ENCODE peak calls at places on chromosomes 16 and 17, in four cellular contexts. One of them, this sample, is unnamed.

GRCh38 chr17:41624208-41625101 is at the start of gene KRT17:
- DNase-seq in K562: peak; percentile 63
- DNase-seq in H1: no peak
- DNase-seq in HepG2: no peak
- DNase-seq in this sample: no peak

GRCh38 chr17:74367206-74367605 is at the start of gene GPR142:
- DNase-seq in K562: no peak
- DNase-seq in HepG2: no peak
- DNase-seq in H1: no peak
- DNase-seq in this sample: no peak

GRCh38 chr16:75559564-75560372 is 3.7 kb upstream of the TMEM231 start:
- DNase-seq in K562: no peak
- DNase-seq in HepG2: no peak
- DNase-seq in H1: no peak
- DNase-seq in this sample: no peak

GRCh38 chr16:24198807-24199533 is 57.2 kb upstream of the CACNG3 start:
- DNase-seq in H1: no peak
- DNase-seq in K562: no peak
- DNase-seq in HepG2: no peak
- DNase-seq in this sample: no peak

GRCh38 chr17:57523926-57524634 is 221.0 kb downstream of the CCDC182 start:
- DNase-seq in K562: no peak
- DNase-seq in H1: no peak
- DNase-seq in HepG2: no peak
- DNase-seq in this sample: peak; percentile 91

GRCh38 chr17:80396680-80397387 is 18.1 kb upstream of the ENDOV start:
- DNase-seq in K562: no peak
- DNase-seq in HepG2: no peak
- DNase-seq in H1: no peak
- DNase-seq in this sample: no peak

GRCh38 chr17:81928497-81929252 is 1.1 kb upstream of the MAFG start:
- DNase-seq in K562: no peak
- DNase-seq in HepG2: no peak
- DNase-seq in H1: no peak
- DNase-seq in this sample: no peak

GRCh38 chr17:14793237-14793636 is 471.9 kb downstream of the PMP22 start:
- DNase-seq in HepG2: no peak
- DNase-seq in H1: no peak
- DNase-seq in K562: no peak
- DNase-seq in this sample: no peak

GRCh38 chr17:15453782-15454181 is 13.6 kb downstream of the CDRT4 start:
- DNase-seq in K562: no peak
- DNase-seq in H1: no peak
- DNase-seq in HepG2: no peak
- DNase-seq in this sample: no peak

GRCh38 chr16:52851211-52851740 is 201.4 kb downstream of the CHD9NB start:
- DNase-seq in H1: no peak
- DNase-seq in HepG2: no peak
- DNase-seq in K562: no peak
- DNase-seq in this sample: no peak

GRCh38 chr17:17176341-17176740 is 29.8 kb downstream of the PLD6 start:
- DNase-seq in HepG2: no peak
- DNase-seq in H1: no peak
- DNase-seq in K562: no peak
- DNase-seq in this sample: no peak

GRCh38 chr17:78571329-78571728 is 5.9 kb downstream of the DNAH17 start:
- DNase-seq in H1: no peak
- DNase-seq in K562: no peak
- DNase-seq in HepG2: no peak
- DNase-seq in this sample: no peak

GRCh38 chr16:53509906-53510703 is 7.1 kb upstream of the AKTIP start:
- DNase-seq in K562: peak; percentile 77
- DNase-seq in H1: no peak
- DNase-seq in HepG2: peak; percentile 67
- DNase-seq in this sample: peak; percentile 58

GRCh38 chr17:76131692-76132573 is 9.1 kb downstream of the FOXJ1 start:
- DNase-seq in H1: no peak
- DNase-seq in HepG2: peak; percentile 71
- DNase-seq in K562: no peak
- DNase-seq in this sample: no peak

GRCh38 chr17:67311551-67311950 is 54.8 kb downstream of the PSMD12 start:
- DNase-seq in K562: no peak
- DNase-seq in HepG2: no peak
- DNase-seq in H1: no peak
- DNase-seq in this sample: no peak

GRCh38 chr17:67312265-67312664 is 54.1 kb downstream of the PSMD12 start:
- DNase-seq in H1: no peak
- DNase-seq in HepG2: no peak
- DNase-seq in K562: no peak
- DNase-seq in this sample: no peak

GRCh38 chr17:67316776-67317175 is 49.6 kb downstream of the PSMD12 start:
- DNase-seq in H1: no peak
- DNase-seq in HepG2: no peak
- DNase-seq in K562: no peak
- DNase-seq in this sample: no peak

GRCh38 chr17:67310406-67310805 is 56.0 kb downstream of the PSMD12 start:
- DNase-seq in K562: no peak
- DNase-seq in HepG2: no peak
- DNase-seq in H1: no peak
- DNase-seq in this sample: no peak

DNA sequence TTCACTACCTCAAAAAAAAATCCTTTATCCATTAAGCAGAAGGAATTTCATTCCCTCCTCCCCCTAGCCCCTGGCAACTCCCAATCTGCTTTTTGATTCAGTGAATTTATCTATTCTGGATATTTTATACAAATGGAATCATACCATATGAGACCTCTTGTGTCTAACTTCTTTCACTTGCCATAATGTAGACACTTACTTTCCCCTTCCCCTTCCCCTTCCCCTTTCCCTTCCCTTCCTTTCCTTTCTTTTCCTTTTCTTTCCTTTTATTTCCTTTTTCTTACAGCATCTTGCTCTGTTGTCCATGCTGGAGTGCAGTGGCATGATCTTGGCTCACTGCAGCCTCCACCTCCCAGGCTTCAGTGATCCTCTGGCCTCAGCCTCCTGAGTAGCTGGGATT is 50.5 kb downstream of the PSMD12 start:
- DNase-seq in K562: no peak
- DNase-seq in HepG2: no peak
- DNase-seq in H1: no peak
- DNase-seq in this sample: no peak
- TF ChIP-seq PHF8 in K562: no peak
- TF ChIP-seq PHF8 in HepG2: no peak
- TF ChIP-seq PHF8 in H1: no peak
- TF ChIP-seq PHF8 in this sample: no peak

GRCh38 chr17:68197091-68197996 is 50.5 kb upstream of the AMZ2 start:
- DNase-seq in K562: peak; percentile 41
- DNase-seq in H1: no peak
- DNase-seq in HepG2: no peak
- DNase-seq in this sample: peak; percentile 47
- TF ChIP-seq PHF8 in K562: no peak
- TF ChIP-seq PHF8 in H1: no peak
- TF ChIP-seq PHF8 in HepG2: no peak
- TF ChIP-seq PHF8 in this sample: no peak

GRCh38 chr16:11742041-11742535 is 569 bp downstream of the TXNDC11 start:
- DNase-seq in K562: peak; percentile 70
- DNase-seq in HepG2: peak; percentile 32
- DNase-seq in H1: no peak
- DNase-seq in this sample: peak; percentile 39

GRCh38 chr16:11744075-11744470 is 1.4 kb upstream of the TXNDC11 start:
- DNase-seq in H1: no peak
- DNase-seq in K562: no peak
- DNase-seq in HepG2: no peak
- DNase-seq in this sample: no peak

GRCh38 chr16:11740567-11740966 is 2.1 kb downstream of the TXNDC11 start:
- DNase-seq in K562: no peak
- DNase-seq in HepG2: no peak
- DNase-seq in H1: no peak
- DNase-seq in this sample: no peak

GRCh38 chr16:11742536-11743307 is at the start of gene TXNDC11:
- DNase-seq in K562: peak; percentile 97
- DNase-seq in HepG2: peak; percentile 98
- DNase-seq in H1: peak; percentile 88
- DNase-seq in this sample: peak; percentile 99

GRCh38 chr16:11743308-11744074 is 834 bp upstream of the TXNDC11 start:
- DNase-seq in HepG2: peak; percentile 98
- DNase-seq in K562: no peak
- DNase-seq in H1: no peak
- DNase-seq in this sample: peak; percentile 38
- TF ChIP-seq PHF8 in HepG2: no peak
- TF ChIP-seq PHF8 in K562: no peak
- TF ChIP-seq PHF8 in H1: no peak
- TF ChIP-seq PHF8 in this sample: peak; percentile 10

GRCh38 chr17:37643829-37644228 is 583 bp upstream of the DDX52 start:
- DNase-seq in K562: no peak
- DNase-seq in H1: no peak
- DNase-seq in HepG2: no peak
- DNase-seq in this sample: peak; percentile 25
- TF ChIP-seq PHF8 in K562: no peak
- TF ChIP-seq PHF8 in H1: no peak
- TF ChIP-seq PHF8 in HepG2: no peak
- TF ChIP-seq PHF8 in this sample: no peak

GRCh38 chr17:7041607-7042506 is 2.0 kb downstream of the SLC16A11 start:
- DNase-seq in K562: no peak
- DNase-seq in H1: no peak
- DNase-seq in HepG2: no peak
- DNase-seq in this sample: no peak
- TF ChIP-seq PHF8 in K562: no peak
- TF ChIP-seq PHF8 in H1: no peak
- TF ChIP-seq PHF8 in HepG2: no peak
- TF ChIP-seq PHF8 in this sample: no peak

GRCh38 chr17:77473615-77474226 is 333.0 kb downstream of the SEC14L1 start:
- DNase-seq in H1: no peak
- DNase-seq in K562: no peak
- DNase-seq in HepG2: no peak
- DNase-seq in this sample: no peak
- TF ChIP-seq PHF8 in H1: no peak
- TF ChIP-seq PHF8 in K562: no peak
- TF ChIP-seq PHF8 in HepG2: no peak
- TF ChIP-seq PHF8 in this sample: no peak

DNA sequence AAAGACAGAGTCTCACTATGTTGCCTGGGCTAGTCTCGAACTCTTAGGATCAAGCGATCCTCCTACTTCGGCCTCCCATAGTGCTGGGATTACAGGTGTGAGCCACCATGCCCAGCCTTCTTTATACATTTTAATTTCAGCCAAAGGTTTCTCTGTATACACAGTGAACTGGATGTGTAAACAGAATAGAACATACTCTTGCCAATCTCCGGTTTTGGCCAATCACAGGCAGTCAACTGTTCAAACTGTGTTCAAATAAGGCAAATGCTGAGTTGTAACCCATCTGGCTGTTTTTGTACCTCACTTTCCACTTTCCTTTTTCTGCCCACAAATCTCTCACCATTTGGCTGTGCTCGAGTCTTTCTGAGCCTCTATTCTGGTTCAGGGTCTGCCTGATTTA is 108.2 kb downstream of the CPPED1 start:
- DNase-seq in H1: no peak
- DNase-seq in K562: no peak
- DNase-seq in HepG2: no peak
- DNase-seq in this sample: no peak
- TF ChIP-seq PHF8 in H1: no peak
- TF ChIP-seq PHF8 in K562: no peak
- TF ChIP-seq PHF8 in HepG2: no peak
- TF ChIP-seq PHF8 in this sample: no peak

DNA sequence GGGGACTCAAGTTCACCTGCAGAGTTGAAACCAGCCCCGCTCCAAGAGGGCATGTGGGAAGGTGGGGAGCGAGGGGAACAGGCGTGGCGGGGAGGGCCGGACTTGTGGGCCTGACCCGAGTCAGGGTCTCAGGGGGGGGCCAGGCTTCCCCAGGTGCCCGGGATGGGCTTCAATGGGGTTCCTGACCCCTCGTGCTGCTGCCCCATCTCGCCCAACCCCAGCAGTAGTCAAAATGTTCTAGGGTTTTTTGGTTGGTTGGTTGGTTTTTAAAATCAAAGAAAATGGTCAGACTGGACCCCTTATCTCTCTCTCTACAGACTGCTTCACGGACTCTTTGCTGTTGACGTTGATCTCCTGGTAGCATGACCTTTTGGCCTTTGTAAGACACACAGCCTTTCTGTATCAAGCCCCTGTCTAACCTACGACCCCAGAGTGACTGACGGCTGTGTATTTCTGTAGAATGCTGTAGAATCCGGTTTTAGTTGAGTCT is 69.5 kb downstream of the AMFR start:
- DNase-seq in H1: no peak
- DNase-seq in K562: peak; percentile 76
- DNase-seq in HepG2: no peak
- DNase-seq in this sample: no peak
- TF ChIP-seq PHF8 in H1: no peak
- TF ChIP-seq PHF8 in K562: no peak
- TF ChIP-seq PHF8 in HepG2: no peak
- TF ChIP-seq PHF8 in this sample: no peak

DNA sequence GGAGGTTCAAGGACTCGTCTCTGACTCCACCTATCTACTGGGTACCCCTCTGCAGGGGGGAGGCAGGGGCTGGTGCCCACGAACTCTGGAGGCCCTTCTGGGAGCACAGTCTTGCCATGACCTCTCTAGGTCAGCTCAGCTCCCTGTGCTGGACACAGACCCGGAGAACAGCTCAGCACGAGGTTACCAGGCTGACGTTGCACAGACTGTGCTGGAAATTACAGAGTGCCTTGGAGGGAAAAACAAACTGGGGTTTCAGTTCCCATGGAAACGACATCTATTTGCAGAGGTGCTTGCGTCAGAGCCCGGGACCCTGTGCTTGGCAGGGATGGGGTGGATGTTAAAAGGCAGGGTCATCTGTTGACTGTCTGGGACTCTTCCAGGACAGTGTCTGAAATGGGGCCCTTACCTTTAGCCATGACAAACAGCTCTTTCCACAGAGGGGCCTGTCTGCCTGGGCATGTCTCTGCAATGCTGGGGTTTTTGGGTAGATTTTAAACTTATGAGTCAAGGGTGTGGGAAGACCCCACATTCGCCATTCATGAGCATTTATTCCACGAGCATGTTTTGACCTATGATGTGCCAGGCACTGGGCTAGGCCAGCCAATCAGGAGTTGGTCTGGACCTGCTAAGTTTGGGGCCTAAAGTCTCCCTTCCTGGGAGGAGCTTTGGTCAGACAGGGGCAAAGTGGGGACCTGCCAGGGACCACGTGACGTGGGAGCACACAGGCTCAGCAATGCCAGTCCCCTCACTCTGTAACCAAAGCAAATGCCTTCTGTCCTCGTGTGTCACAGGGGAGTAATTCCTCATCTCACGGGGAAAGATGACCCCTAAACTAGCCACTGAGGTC is 22.5 kb downstream of the CCR7 start:
- DNase-seq in HepG2: peak; percentile 90
- DNase-seq in H1: no peak
- DNase-seq in K562: no peak
- DNase-seq in this sample: peak; percentile 100
- TF ChIP-seq PHF8 in HepG2: no peak
- TF ChIP-seq PHF8 in H1: no peak
- TF ChIP-seq PHF8 in K562: no peak
- TF ChIP-seq PHF8 in this sample: no peak

DNA sequence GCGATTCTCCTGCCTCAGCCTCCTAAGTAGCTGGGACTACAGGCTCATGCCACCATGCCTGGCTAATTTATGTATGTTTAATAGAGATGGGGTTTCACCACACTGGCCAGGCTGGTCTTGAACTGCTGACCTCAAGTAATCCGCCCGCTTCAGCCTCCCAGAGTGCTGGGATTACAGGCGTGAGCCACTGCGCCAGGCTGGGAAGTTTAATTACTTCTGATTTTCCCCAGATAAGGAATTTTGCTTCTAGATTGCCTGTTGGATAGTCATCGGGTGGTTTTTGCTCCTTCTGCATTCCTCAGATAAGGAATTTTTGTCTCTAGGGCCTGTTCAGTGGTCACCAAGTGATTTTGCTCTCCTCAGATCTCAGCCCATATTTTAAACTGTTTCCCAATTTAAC is 112.5 kb downstream of the MAP2K4 start:
- DNase-seq in K562: no peak
- DNase-seq in H1: no peak
- DNase-seq in HepG2: no peak
- DNase-seq in this sample: no peak
- TF ChIP-seq PHF8 in K562: no peak
- TF ChIP-seq PHF8 in H1: no peak
- TF ChIP-seq PHF8 in HepG2: no peak
- TF ChIP-seq PHF8 in this sample: no peak